ENCODE peak calls at places on chromosomes 11 and 22, in five cellular contexts. F is thoracic aorta, D is testis, A is right lobe of liver, H is body of pancreas. J is an unnamed sample. For H3K4me1 and H3K27me3, the result is how much of the 10 kb centered on the place peaks cover.

GRCh38 chr11:33835143-33835878 is 56.6 kb downstream of the LMO2 start:
- DNase-seq in F (no peak), D (no peak), A (no peak), H (no peak), J (no peak)

GRCh38 chr11:16346975-16347374 is 9.4 kb downstream of the SOX6 start:
- DNase-seq in F (no peak), D (no peak), A (no peak), H (no peak), J (no peak)

GRCh38 chr11:102666331-102666957 is 39.1 kb downstream of the MMP27 start:
- DNase-seq in F (no peak), D (peak), A (no peak), H (peak), J (peak)

GRCh38 chr11:70323811-70324210 is 53.3 kb downstream of the PPFIA1 start:
- DNase-seq in F (no peak), D (no peak), A (no peak), H (no peak), J (no peak)

GRCh38 chr11:612201-612960 is 3.4 kb downstream of the IRF7 start:
- DNase-seq in F (no peak), D (peak), A (peak), H (no peak), J (peak)

GRCh38 chr11:122192634-122193245 is 76.7 kb upstream of the BLID start:
- DNase-seq in F (no peak), D (no peak), A (no peak), H (no peak), J (no peak)

GRCh38 chr11:104654414-104654813 is 243.8 kb downstream of the CASP12 start:
- DNase-seq in F (no peak), D (no peak), A (no peak), H (no peak), J (no peak)

GRCh38 chr22:46758867-46759290 is 3.6 kb upstream of the TBC1D22A start:
- DNase-seq in F (no peak), D (peak), A (peak), H (peak), J (peak)

GRCh38 chr11:88175004-88175706 is at the start of gene RAB38:
- DNase-seq in F (no peak), D (peak), A (peak), H (peak), J (no peak)

GRCh38 chr11:69648679-69649575 is 8.0 kb downstream of the CCND1 start:
- DNase-seq in F (no peak), D (no peak), A (peak), H (no peak), J (no peak)

GRCh38 chr11:107591446-107592236 is 694 bp downstream of the ELMOD1 start:
- DNase-seq in F (no peak), D (peak), A (no peak), H (peak), J (peak)

GRCh38 chr11:6695377-6695776 is 12.2 kb upstream of the MRPL17 start:
- DNase-seq in F (no peak), D (no peak), A (no peak), H (no peak), J (no peak)

GRCh38 chr11:19316434-19316833 is 75.7 kb upstream of the E2F8 start:
- DNase-seq in F (no peak), D (peak), A (no peak), H (no peak), J (no peak)

GRCh38 chr22:30232716-30233218 is 13.8 kb downstream of the LIF start:
- DNase-seq in F (no peak), D (no peak), A (no peak), H (no peak), J (no peak)

GRCh38 chr11:113554531-113554930 is 79.3 kb upstream of the DRD2 start:
- DNase-seq in F (no peak), D (no peak), A (no peak), H (no peak), J (no peak)

GRCh38 chr11:67289226-67289650 is at the start of gene ANKRD13D:
- DNase-seq in F (no peak), D (no peak), A (peak), H (no peak), J (no peak)

GRCh38 chr22:45317551-45318167 is 7.9 kb downstream of the FAM118A start:
- DNase-seq in F (peak), D (peak), A (no peak), H (no peak), J (peak)

GRCh38 chr22:45318558-45319318 is 9.0 kb downstream of the FAM118A start:
- DNase-seq in F (no peak), D (no peak), A (no peak), H (no peak), J (peak)

GRCh38 chr22:45318168-45318557 is 8.4 kb downstream of the FAM118A start:
- DNase-seq in F (peak), D (peak), A (no peak), H (peak), J (peak)

GRCh38 chr22:45314789-45315188 is 5.1 kb downstream of the FAM118A start:
- DNase-seq in F (no peak), D (no peak), A (no peak), H (no peak), J (no peak)

GRCh38 chr22:45316796-45317526 is 7.2 kb downstream of the FAM118A start:
- DNase-seq in F (no peak), D (no peak), A (no peak), H (no peak), J (no peak)
- H3K4me1 ChIP-seq in F (under half), D (under half), A (under half), H (under half), J (under half)

GRCh38 chr22:39559456-39560105 is 11.0 kb upstream of the CACNA1I start:
- DNase-seq in F (no peak), D (peak), A (no peak), H (no peak), J (peak)
- H3K27me3 ChIP-seq in F (under half), D (under half), A (under half), H (under half), J (under half)

GRCh38 chr22:40479887-40480538 is 109.6 kb downstream of the SGSM3 start:
- DNase-seq in F (no peak), D (no peak), A (no peak), H (no peak), J (no peak)
- H3K27ac ChIP-seq in F (no peak), D (no peak), A (no peak), H (no peak), J (no peak)

DNA sequence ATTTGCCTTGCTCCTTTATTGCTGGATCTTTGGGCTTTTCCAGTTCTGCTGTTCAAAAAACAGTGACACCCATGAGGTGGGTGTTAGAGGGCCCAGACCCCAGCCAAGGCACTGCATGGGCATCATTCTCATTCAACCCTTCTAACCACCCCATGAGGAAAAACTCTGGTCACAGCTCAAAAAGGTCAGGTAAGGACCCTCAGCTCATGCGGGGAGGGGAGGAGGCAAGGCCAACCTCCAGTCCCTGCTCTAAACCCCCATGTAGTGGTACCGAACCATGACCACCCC is 7.4 kb downstream of the GNB1L start:
- DNase-seq in F (no peak), D (no peak), A (peak), H (no peak), J (no peak)
- H3K4me1 ChIP-seq in F (under half), D (under half), A (under half), H (under half), J (under half)

GRCh38 chr11:45730014-45730413 is 64.6 kb upstream of the CHST1 start:
- DNase-seq in F (no peak), D (no peak), A (no peak), H (no peak), J (no peak)
- H3K27me3 ChIP-seq in F (under half), D (under half), A (under half), H (under half), J (under half)

GRCh38 chr11:125064070-125064469 is 965 bp downstream of the SLC37A2 start:
- DNase-seq in F (no peak), D (no peak), A (no peak), H (no peak), J (no peak)

GRCh38 chr11:125062931-125063428 is at the start of gene SLC37A2:
- DNase-seq in F (peak), D (peak), A (peak), H (peak), J (no peak)

GRCh38 chr11:125061237-125061636 is 1.9 kb upstream of the SLC37A2 start:
- DNase-seq in F (no peak), D (no peak), A (no peak), H (no peak), J (no peak)

GRCh38 chr11:125063429-125064043 is 431 bp downstream of the SLC37A2 start:
- DNase-seq in F (no peak), D (no peak), A (no peak), H (no peak), J (no peak)

GRCh38 chr11:125062196-125062930 is 742 bp upstream of the SLC37A2 start:
- DNase-seq in F (no peak), D (no peak), A (no peak), H (no peak), J (no peak)
- H3K27ac ChIP-seq in F (peak), D (no peak), A (peak), H (peak), J (no peak)